ENCODE peak calls at places on chromosome 20, in six cellular contexts. Z, C, Y, R, M and U are unnamed samples.

GRCh38 chr20:41643504-41643938 is 25.3 kb upstream of the CHD6 start:
- DNase-seq in R (peak), M (peak), C (no peak), Y (peak), Z (peak), U (peak)

GRCh38 chr20:45069261-45069660 is 31.7 kb downstream of the KCNS1 start:
- DNase-seq in M (no peak), Z (no peak), C (peak), Y (no peak), R (no peak), U (no peak)

GRCh38 chr20:48387675-48388074 is 440.1 kb downstream of the PREX1 start:
- DNase-seq in Z (no peak), C (no peak), R (no peak), Y (no peak), M (no peak), U (no peak)

GRCh38 chr20:54093423-54094267 is 23.3 kb upstream of the BCAS1 start:
- DNase-seq in C (no peak), M (no peak), Z (no peak), R (no peak), Y (no peak), U (no peak)

GRCh38 chr20:25015986-25016385 is 23.4 kb upstream of the APMAP start:
- DNase-seq in Z (peak), M (no peak), C (no peak), Y (no peak), R (peak), U (no peak)

GRCh38 chr20:25023316-25023715 is 30.8 kb upstream of the APMAP start:
- DNase-seq in Y (no peak), Z (peak), R (peak), M (no peak), C (no peak), U (no peak)

GRCh38 chr20:8187740-8188139 is 55.7 kb downstream of the PLCB1 start:
- DNase-seq in Z (no peak), C (no peak), R (no peak), Y (no peak), M (no peak), U (no peak)

GRCh38 chr20:4817230-4817671 is 95.5 kb downstream of the PRND start:
- DNase-seq in Z (no peak), M (peak), Y (no peak), R (no peak), C (no peak), U (no peak)

GRCh38 chr20:64258071-64258823 is 2.7 kb downstream of the PCMTD2 start:
- DNase-seq in M (no peak), Z (no peak), R (no peak), C (no peak), Y (no peak), U (no peak)

GRCh38 chr20:34083137-34083536 is 28.9 kb downstream of the EIF2S2 start:
- DNase-seq in Y (peak), C (peak), Z (peak), M (peak), R (peak), U (peak)

GRCh38 chr20:59299961-59300340 is 460 bp upstream of the EDN3 start:
- DNase-seq in Y (no peak), Z (no peak), R (no peak), C (no peak), M (peak), U (no peak)

GRCh38 chr20:62135573-62136266 is 7.5 kb downstream of the PSMA7 start:
- DNase-seq in M (no peak), Y (no peak), C (no peak), Z (no peak), R (no peak), U (no peak)
- TF ChIP-seq POLR2A in M (no peak), Y (no peak), C (no peak), Z (no peak), R (no peak), U (no peak)

GRCh38 chr20:43460172-43460829 is 2.6 kb downstream of the SRSF6 start:
- DNase-seq in R (no peak), C (peak), Y (no peak), M (no peak), Z (no peak), U (no peak)

GRCh38 chr20:43458422-43458924 is 777 bp downstream of the SRSF6 start:
- DNase-seq in C (peak), Z (no peak), R (no peak), Y (no peak), M (no peak), U (peak)

GRCh38 chr20:43460830-43461200 is 3.1 kb downstream of the SRSF6 start:
- DNase-seq in Y (no peak), C (no peak), M (no peak), Z (no peak), R (no peak), U (no peak)

GRCh38 chr20:43457640-43458421 is at the start of gene SRSF6:
- DNase-seq in Z (peak), M (peak), C (peak), R (peak), Y (peak), U (peak)

DNA sequence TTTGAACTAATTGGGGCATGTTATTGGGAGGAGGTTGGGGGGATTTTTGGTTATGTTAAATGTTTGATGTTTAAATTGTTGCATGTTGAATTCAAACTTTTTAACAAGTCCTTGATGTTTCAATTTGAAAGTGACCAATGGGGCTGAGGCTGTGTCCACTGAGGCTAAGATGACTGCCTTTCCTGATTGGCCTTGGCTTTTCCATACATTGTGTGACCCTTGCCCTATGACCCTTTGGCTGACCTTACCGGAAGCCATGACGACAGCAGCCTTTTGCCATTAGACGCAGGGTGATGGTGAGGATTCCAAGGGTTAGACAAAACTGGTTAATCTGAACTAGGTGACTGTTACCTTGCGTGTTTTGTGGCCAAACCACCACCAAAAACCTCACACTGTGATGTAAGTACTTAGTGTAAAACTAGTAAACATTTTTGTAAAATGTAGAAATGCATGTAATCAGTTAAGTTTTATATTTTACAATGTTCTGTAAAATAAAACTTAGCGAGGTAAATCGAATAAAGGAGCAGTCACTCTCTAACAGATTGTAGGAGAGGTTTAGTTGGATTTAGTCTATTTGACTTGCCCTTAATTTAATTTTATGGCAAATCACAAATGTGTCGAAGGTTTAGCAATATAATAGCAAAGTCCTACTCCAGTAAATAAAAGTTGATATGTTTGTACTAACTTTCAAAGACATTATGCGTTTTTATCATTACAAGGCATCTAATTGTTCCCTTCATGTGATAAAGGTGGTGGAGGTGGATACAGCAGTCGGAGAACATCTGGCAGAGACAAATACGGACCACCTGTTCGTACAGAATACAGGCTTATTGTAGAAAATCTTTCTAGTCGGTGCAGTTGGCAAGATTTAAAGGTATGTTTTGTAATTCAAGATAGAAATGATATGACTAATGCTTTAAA is 1.6 kb downstream of the SRSF6 start:
- DNase-seq in M (peak), R (no peak), Y (no peak), Z (peak), C (peak), U (peak)
- TF ChIP-seq POLR2A in M (no peak), R (no peak), Y (no peak), Z (no peak), C (no peak), U (no peak)

GRCh38 chr20:13007596-13007995 is 1.2 kb upstream of the SPTLC3 start:
- DNase-seq in C (no peak), M (no peak), Y (no peak), Z (no peak), R (no peak), U (no peak)

GRCh38 chr20:13006825-13007224 is 1.9 kb upstream of the SPTLC3 start:
- DNase-seq in Z (no peak), C (no peak), R (no peak), M (no peak), Y (no peak), U (no peak)

GRCh38 chr20:13009682-13010406 is 1.1 kb downstream of the SPTLC3 start:
- DNase-seq in Z (peak), C (peak), Y (peak), M (no peak), R (no peak), U (peak)

GRCh38 chr20:13012886-13013285 is 4.1 kb downstream of the SPTLC3 start:
- DNase-seq in C (no peak), Z (no peak), M (no peak), Y (no peak), R (no peak), U (no peak)

GRCh38 chr20:13008761-13009681 is at the start of gene SPTLC3:
- DNase-seq in Z (peak), Y (peak), M (no peak), C (peak), R (peak), U (no peak)
- TF ChIP-seq POLR2A in Z (peak), Y (no peak), M (no peak), C (no peak), R (no peak), U (no peak)

GRCh38 chr20:46509523-46509922 is 3.8 kb downstream of the ZNF334 start:
- DNase-seq in M (no peak), R (no peak), C (no peak), Y (no peak), Z (no peak), U (no peak)

GRCh38 chr20:46507760-46508407 is 5.5 kb downstream of the ZNF334 start:
- DNase-seq in M (no peak), Z (no peak), C (no peak), Y (no peak), R (no peak), U (no peak)

GRCh38 chr20:46512943-46513844 is at the start of gene ZNF334:
- DNase-seq in C (no peak), Y (peak), M (no peak), R (peak), Z (peak), U (peak)
- TF ChIP-seq POLR2A in C (no peak), Y (peak), M (no peak), R (no peak), Z (no peak), U (no peak)

GRCh38 chr20:6629564-6629963 is 137.9 kb upstream of the BMP2 start:
- DNase-seq in Z (no peak), Y (no peak), R (no peak), M (no peak), C (no peak), U (no peak)

GRCh38 chr20:6622041-6622440 is 145.4 kb upstream of the BMP2 start:
- DNase-seq in Y (no peak), R (no peak), Z (no peak), C (peak), M (no peak), U (no peak)

GRCh38 chr20:6626805-6627204 is 140.7 kb upstream of the BMP2 start:
- DNase-seq in C (no peak), Y (no peak), Z (no peak), R (no peak), M (no peak), U (no peak)

GRCh38 chr20:6623989-6624388 is 143.5 kb upstream of the BMP2 start:
- DNase-seq in Y (no peak), M (no peak), R (no peak), Z (no peak), C (peak), U (no peak)
- TF ChIP-seq POLR2A in Y (no peak), M (no peak), R (no peak), Z (no peak), C (no peak), U (no peak)